ENCODE peak calls at places on chromosome 1, in four cellular contexts. One of them, this sample, is unnamed.

GRCh38 chr1:204323887-204324286 is 35.8 kb downstream of the PLEKHA6 start:
- DNase-seq in Peyer's patch: no peak
- DNase-seq in heart left ventricle: no peak
- DNase-seq in suprapubic skin: no peak
- DNase-seq in this sample: peak; percentile 31

GRCh38 chr1:21680918-21681317 is 11.8 kb upstream of the RAP1GAP start:
- DNase-seq in Peyer's patch: no peak
- DNase-seq in heart left ventricle: no peak
- DNase-seq in suprapubic skin: no peak
- DNase-seq in this sample: no peak

GRCh38 chr1:171245458-171246064 is 2.7 kb upstream of the FMO1 start:
- DNase-seq in Peyer's patch: no peak
- DNase-seq in suprapubic skin: no peak
- DNase-seq in heart left ventricle: no peak
- DNase-seq in this sample: no peak

GRCh38 chr1:157030728-157031127 is 14.8 kb downstream of the ARHGEF11 start:
- DNase-seq in heart left ventricle: no peak
- DNase-seq in Peyer's patch: no peak
- DNase-seq in suprapubic skin: no peak
- DNase-seq in this sample: no peak

GRCh38 chr1:91604632-91605031 is 104.0 kb downstream of the CDC7 start:
- DNase-seq in Peyer's patch: no peak
- DNase-seq in suprapubic skin: no peak
- DNase-seq in heart left ventricle: peak; percentile 67
- DNase-seq in this sample: no peak

GRCh38 chr1:205979301-205979700 is 23.9 kb downstream of the RAB7B start:
- DNase-seq in heart left ventricle: no peak
- DNase-seq in Peyer's patch: no peak
- DNase-seq in suprapubic skin: no peak
- DNase-seq in this sample: no peak

GRCh38 chr1:173150795-173151194 is 56.3 kb downstream of the TNFSF4 start:
- DNase-seq in suprapubic skin: no peak
- DNase-seq in heart left ventricle: no peak
- DNase-seq in Peyer's patch: no peak
- DNase-seq in this sample: no peak

GRCh38 chr1:40451238-40451585 is 936 bp downstream of the ZFP69B start:
- DNase-seq in suprapubic skin: no peak
- DNase-seq in Peyer's patch: no peak
- DNase-seq in heart left ventricle: no peak
- DNase-seq in this sample: no peak

GRCh38 chr1:109687641-109688499 is at the start of gene GSTM1:
- DNase-seq in suprapubic skin: no peak
- DNase-seq in heart left ventricle: no peak
- DNase-seq in Peyer's patch: no peak
- DNase-seq in this sample: no peak
- H3K4me3 ChIP-seq in suprapubic skin: no peak within 1 kb of the TSS
- H3K4me3 ChIP-seq in heart left ventricle: no peak within 1 kb of the TSS
- H3K4me3 ChIP-seq in Peyer's patch: no peak within 1 kb of the TSS
- H3K4me3 ChIP-seq in this sample: peak within 1 kb of the TSS; percentile 14

GRCh38 chr1:50977575-50978143 is 7.6 kb downstream of the CDKN2C start:
- DNase-seq in heart left ventricle: peak; percentile 85
- DNase-seq in Peyer's patch: no peak
- DNase-seq in suprapubic skin: no peak
- DNase-seq in this sample: peak; percentile 38
- TF ChIP-seq POLR2A in heart left ventricle: no peak
- TF ChIP-seq POLR2A in Peyer's patch: no peak
- TF ChIP-seq POLR2A in suprapubic skin: no peak
- TF ChIP-seq POLR2A in this sample: no peak

GRCh38 chr1:59971464-59971911 is 44.9 kb upstream of the CYP2J2 start:
- DNase-seq in Peyer's patch: peak; percentile 24
- DNase-seq in suprapubic skin: peak; percentile 86
- DNase-seq in heart left ventricle: peak; percentile 68
- DNase-seq in this sample: peak; percentile 66
- H3K4me3 ChIP-seq in Peyer's patch: no peak overlapping the region
- H3K4me3 ChIP-seq in suprapubic skin: no peak overlapping the region
- H3K4me3 ChIP-seq in heart left ventricle: no peak overlapping the region
- H3K4me3 ChIP-seq in this sample: no peak overlapping the region

GRCh38 chr1:1122981-1123480 is 7.1 kb upstream of the C1orf159 start:
- DNase-seq in heart left ventricle: no peak
- DNase-seq in Peyer's patch: no peak
- DNase-seq in suprapubic skin: no peak
- DNase-seq in this sample: no peak
- TF ChIP-seq POLR2A in heart left ventricle: no peak
- TF ChIP-seq POLR2A in Peyer's patch: no peak
- TF ChIP-seq POLR2A in suprapubic skin: no peak
- TF ChIP-seq POLR2A in this sample: no peak

GRCh38 chr1:24504560-24504959 is 1.9 kb downstream of the RCAN3 start:
- DNase-seq in Peyer's patch: no peak
- DNase-seq in heart left ventricle: no peak
- DNase-seq in suprapubic skin: no peak
- DNase-seq in this sample: no peak

GRCh38 chr1:24502168-24503002 is at the start of gene RCAN3:
- DNase-seq in heart left ventricle: peak; percentile 91
- DNase-seq in suprapubic skin: peak; percentile 86
- DNase-seq in Peyer's patch: peak; percentile 84
- DNase-seq in this sample: peak; percentile 98

GRCh38 chr1:24503003-24503751 is 541 bp downstream of the RCAN3 start:
- DNase-seq in heart left ventricle: peak; percentile 28
- DNase-seq in suprapubic skin: no peak
- DNase-seq in Peyer's patch: peak; percentile 44
- DNase-seq in this sample: no peak

GRCh38 chr1:24505816-24506215 is 3.2 kb downstream of the RCAN3 start:
- DNase-seq in suprapubic skin: no peak
- DNase-seq in Peyer's patch: no peak
- DNase-seq in heart left ventricle: no peak
- DNase-seq in this sample: no peak

GRCh38 chr1:24503870-24504523 is 1.4 kb downstream of the RCAN3 start:
- DNase-seq in suprapubic skin: no peak
- DNase-seq in heart left ventricle: no peak
- DNase-seq in Peyer's patch: no peak
- DNase-seq in this sample: no peak
- H3K4me3 ChIP-seq in suprapubic skin: peak overlapping the region; percentile 61
- H3K4me3 ChIP-seq in heart left ventricle: no peak overlapping the region
- H3K4me3 ChIP-seq in Peyer's patch: peak overlapping the region; percentile 84
- H3K4me3 ChIP-seq in this sample: peak overlapping the region; percentile 70

GRCh38 chr1:153534226-153534932 is 1.4 kb downstream of the S100A6 start:
- DNase-seq in Peyer's patch: no peak
- DNase-seq in suprapubic skin: no peak
- DNase-seq in heart left ventricle: no peak
- DNase-seq in this sample: no peak
- TF ChIP-seq POLR2A in Peyer's patch: no peak
- TF ChIP-seq POLR2A in suprapubic skin: no peak
- TF ChIP-seq POLR2A in heart left ventricle: no peak
- TF ChIP-seq POLR2A in this sample: no peak

GRCh38 chr1:116375165-116375883 is 2.3 kb downstream of the ATP1A1 start:
- DNase-seq in Peyer's patch: no peak
- DNase-seq in heart left ventricle: no peak
- DNase-seq in suprapubic skin: no peak
- DNase-seq in this sample: no peak
- H3K4me3 ChIP-seq in Peyer's patch: peak overlapping the region; percentile 92
- H3K4me3 ChIP-seq in heart left ventricle: peak overlapping the region; percentile 73
- H3K4me3 ChIP-seq in suprapubic skin: peak overlapping the region; percentile 90
- H3K4me3 ChIP-seq in this sample: peak overlapping the region; percentile 74

GRCh38 chr1:118264326-118264725 is 79.3 kb upstream of the SPAG17 start:
- DNase-seq in heart left ventricle: no peak
- DNase-seq in Peyer's patch: no peak
- DNase-seq in suprapubic skin: no peak
- DNase-seq in this sample: no peak
- TF ChIP-seq POLR2A in heart left ventricle: no peak
- TF ChIP-seq POLR2A in Peyer's patch: no peak
- TF ChIP-seq POLR2A in suprapubic skin: no peak
- TF ChIP-seq POLR2A in this sample: no peak